ENCODE peak calls at places on chromosomes 13 and 19, in ten cellular contexts. R is brain microvascular endothelial cell, G is breast epithelium, H is coronary artery, D is transverse colon, Y is cardiac fibroblast, X is lung, J is astrocyte, E is left ventricle myocardium inferior, T is heart right ventricle. S is an unnamed sample.

GRCh38 chr13:32019612-32020233 is 11.9 kb upstream of the FRY start:
- DNase-seq in E (no peak), H (no peak), T (no peak), G (no peak), Y (peak; percentile 89), J (peak; percentile 42), R (peak; percentile 68), X (no peak), D (peak; percentile 25), S (no peak)

GRCh38 chr13:64709079-64709478 is 2521.1 kb downstream of the PCDH9 start:
- DNase-seq in X (no peak), G (no peak), T (no peak), D (no peak), E (no peak), J (no peak), R (no peak), Y (no peak), H (no peak), S (no peak)

GRCh38 chr13:43279696-43280095 is 256.3 kb downstream of the DNAJC15 start:
- DNase-seq in X (no peak), D (no peak), G (no peak), E (no peak), J (no peak), H (no peak), R (no peak), Y (no peak), T (no peak), S (no peak)

GRCh38 chr13:87147076-87147475 is 524.1 kb upstream of the SLITRK5 start:
- DNase-seq in Y (no peak), D (no peak), J (peak; percentile 61), G (no peak), R (no peak), E (no peak), X (no peak), T (no peak), H (no peak), S (no peak)

GRCh38 chr19:55593096-55593772 is 6.1 kb downstream of the FIZ1 start:
- DNase-seq in H (no peak), E (no peak), G (no peak), X (no peak), T (no peak), Y (no peak), J (no peak), R (no peak), D (no peak), S (no peak)

GRCh38 chr13:46753137-46753536 is 43.8 kb downstream of the ESD start:
- DNase-seq in Y (no peak), H (no peak), R (no peak), E (no peak), G (no peak), T (no peak), J (no peak), D (no peak), X (no peak), S (no peak)

GRCh38 chr19:2550431-2551171 is 74.7 kb downstream of the GADD45B start:
- DNase-seq in R (no peak), G (no peak), D (no peak), E (peak; percentile 62), T (peak; percentile 45), J (no peak), H (no peak), X (no peak), Y (no peak), S (peak; percentile 90)

GRCh38 chr13:48731957-48732569 is 78.3 kb downstream of the CYSLTR2 start:
- DNase-seq in H (no peak), E (peak; percentile 39), R (no peak), T (peak; percentile 46), X (no peak), D (peak; percentile 57), Y (peak; percentile 42), G (no peak), J (no peak), S (no peak)

GRCh38 chr19:29635963-29636362 is 29.3 kb upstream of the PLEKHF1 start:
- DNase-seq in R (no peak), T (no peak), Y (no peak), E (no peak), J (no peak), X (no peak), H (no peak), G (no peak), D (no peak), S (no peak)

GRCh38 chr13:94154362-94154761 is 325.1 kb downstream of the DCT start:
- DNase-seq in H (no peak), R (peak; percentile 32), X (peak; percentile 48), E (no peak), D (no peak), Y (peak; percentile 83), T (no peak), J (peak; percentile 66), G (no peak), S (no peak)

GRCh38 chr19:32480321-32480720 is 74.8 kb downstream of the DPY19L3 start:
- DNase-seq in J (no peak), E (no peak), R (no peak), H (no peak), X (no peak), G (no peak), T (no peak), D (no peak), Y (no peak), S (no peak)

GRCh38 chr19:7928741-7929701 is 3.1 kb upstream of the CTXN1 start:
- DNase-seq in T (no peak), R (peak; percentile 82), X (no peak), E (no peak), D (no peak), J (peak; percentile 76), G (no peak), Y (peak; percentile 93), H (no peak), S (no peak)

GRCh38 chr19:41548954-41549688 is 26.8 kb upstream of the CEACAM21 start:
- DNase-seq in J (no peak), T (no peak), X (no peak), Y (peak; percentile 30), G (no peak), H (no peak), R (no peak), E (no peak), D (peak; percentile 71), S (no peak)

GRCh38 chr19:17865364-17866311 is 5.9 kb downstream of the RPL18A start:
- DNase-seq in Y (no peak), E (no peak), X (no peak), D (peak; percentile 81), R (no peak), H (no peak), G (no peak), J (no peak), T (no peak), S (no peak)

GRCh38 chr13:40377783-40378182 is 288.7 kb downstream of the FOXO1 start:
- DNase-seq in R (peak; percentile 80), E (no peak), G (no peak), Y (peak; percentile 69), X (no peak), J (peak; percentile 75), D (no peak), H (no peak), T (no peak), S (peak; percentile 76)

GRCh38 chr19:5093953-5094718 is 125.2 kb downstream of the KDM4B start:
- DNase-seq in G (no peak), E (no peak), H (no peak), R (no peak), T (no peak), Y (no peak), D (no peak), J (no peak), X (no peak), S (no peak)

GRCh38 chr13:48783181-48783630 is 129.5 kb downstream of the CYSLTR2 start:
- DNase-seq in Y (peak; percentile 99), X (peak; percentile 74), E (peak; percentile 73), R (peak; percentile 99), T (peak; percentile 65), D (peak; percentile 69), G (no peak), H (no peak), J (peak; percentile 85), S (peak; percentile 95)

GRCh38 chr19:56687036-56687435 is 15.5 kb upstream of the ZNF835 start:
- DNase-seq in G (no peak), J (no peak), R (no peak), H (no peak), Y (no peak), D (no peak), T (no peak), E (no peak), X (no peak), S (no peak)

GRCh38 chr13:111202745-111203144 is 87.6 kb downstream of the ARHGEF7 start:
- DNase-seq in G (no peak), J (peak; percentile 85), Y (peak; percentile 98), T (no peak), D (no peak), E (no peak), R (peak; percentile 96), X (no peak), H (no peak), S (no peak)

GRCh38 chr19:19021115-19021514 is 12.2 kb downstream of the SUGP2 start:
- DNase-seq in X (no peak), T (no peak), D (no peak), E (no peak), R (peak; percentile 63), G (no peak), H (no peak), Y (peak; percentile 26), J (peak; percentile 47), S (no peak)

GRCh38 chr19:13100871-13101589 is 1.6 kb downstream of the LYL1 start:
- DNase-seq in J (no peak), G (no peak), T (no peak), D (no peak), Y (no peak), H (no peak), X (no peak), R (no peak), E (no peak), S (no peak)

GRCh38 chr13:85710545-85710944 is 88.7 kb downstream of the SLITRK6 start:
- DNase-seq in H (no peak), G (no peak), E (no peak), D (no peak), X (no peak), R (no peak), Y (no peak), J (no peak), T (no peak), S (no peak)
- H3K4me3 ChIP-seq in H (no peak overlapping the region), G (no peak overlapping the region), E (no peak overlapping the region), D (no peak overlapping the region), X (no peak overlapping the region), R (no peak overlapping the region), Y (no peak overlapping the region), J (no peak overlapping the region), T (no peak overlapping the region), S (no peak overlapping the region)

GRCh38 chr19:47135156-47135555 is 4.5 kb downstream of the SAE1 start:
- DNase-seq in H (no peak), G (no peak), X (no peak), R (no peak), E (no peak), Y (no peak), T (no peak), D (no peak), J (no peak), S (no peak)
- TF ChIP-seq CTCF in H (no peak), G (no peak), X (no peak), R (no peak), E (no peak), Y (no peak), T (no peak), D (no peak), J (no peak), S (no peak)

GRCh38 chr13:51632643-51633357 is 48.5 kb downstream of the WDFY2 start:
- DNase-seq in R (no peak), G (no peak), H (no peak), J (no peak), Y (no peak), D (no peak), E (no peak), T (no peak), X (no peak), S (no peak)
- H3K4me3 ChIP-seq in R (no peak overlapping the region), G (no peak overlapping the region), H (no peak overlapping the region), J (no peak overlapping the region), Y (no peak overlapping the region), D (no peak overlapping the region), E (no peak overlapping the region), T (no peak overlapping the region), X (no peak overlapping the region), S (no peak overlapping the region)

GRCh38 chr19:48962029-48962848 is 2.9 kb upstream of the FTL start:
- DNase-seq in J (no peak), H (no peak), R (no peak), T (peak; percentile 54), Y (peak; percentile 48), G (no peak), D (peak; percentile 90), X (peak; percentile 79), E (peak; percentile 54), S (peak; percentile 92)
- TF ChIP-seq CTCF in J (no peak), H (no peak), R (no peak), T (no peak), Y (no peak), G (no peak), D (no peak), X (no peak), E (no peak), S (no peak)